ENCODE peak calls at places on chromosomes 2 and 18, in seven cellular contexts. One of them, this sample, is unnamed. For H3K9me3, the result is how much of the 10 kb centered on the place peaks cover.

GRCh38 chr2:73933194-73933593 is 6.5 kb downstream of the DGUOK start:
- DNase-seq in upper lobe of right lung: no peak
- DNase-seq in neural progenitor cell: no peak
- DNase-seq in cardiac muscle cell: no peak
- DNase-seq in GM23248: peak
- DNase-seq in A549: no peak
- DNase-seq in left ventricle myocardium inferior: no peak
- DNase-seq in this sample: no peak

GRCh38 chr2:179677746-179678505 is 183.5 kb downstream of the ZNF385B start:
- DNase-seq in left ventricle myocardium inferior: no peak
- DNase-seq in GM23248: no peak
- DNase-seq in neural progenitor cell: no peak
- DNase-seq in cardiac muscle cell: no peak
- DNase-seq in upper lobe of right lung: no peak
- DNase-seq in A549: no peak
- DNase-seq in this sample: no peak

GRCh38 chr2:109433926-109434325 is 179.8 kb downstream of the SEPTIN10 start:
- DNase-seq in A549: no peak
- DNase-seq in upper lobe of right lung: peak
- DNase-seq in left ventricle myocardium inferior: no peak
- DNase-seq in GM23248: no peak
- DNase-seq in cardiac muscle cell: no peak
- DNase-seq in neural progenitor cell: no peak
- DNase-seq in this sample: no peak

GRCh38 chr18:8389391-8390340 is 219.6 kb upstream of the RAB12 start:
- DNase-seq in cardiac muscle cell: peak
- DNase-seq in A549: peak
- DNase-seq in neural progenitor cell: peak
- DNase-seq in GM23248: peak
- DNase-seq in upper lobe of right lung: peak
- DNase-seq in left ventricle myocardium inferior: peak
- DNase-seq in this sample: peak

GRCh38 chr2:26185954-26186353 is 13.1 kb downstream of the GAREM2 start:
- DNase-seq in cardiac muscle cell: no peak
- DNase-seq in GM23248: no peak
- DNase-seq in neural progenitor cell: no peak
- DNase-seq in upper lobe of right lung: no peak
- DNase-seq in A549: no peak
- DNase-seq in left ventricle myocardium inferior: no peak
- DNase-seq in this sample: no peak

GRCh38 chr2:170475878-170476277 is 239.3 kb upstream of the SP5 start:
- DNase-seq in left ventricle myocardium inferior: no peak
- DNase-seq in cardiac muscle cell: no peak
- DNase-seq in GM23248: no peak
- DNase-seq in upper lobe of right lung: no peak
- DNase-seq in neural progenitor cell: no peak
- DNase-seq in A549: no peak
- DNase-seq in this sample: no peak

GRCh38 chr2:42127425-42128424 is 41.4 kb upstream of the EML4 start:
- DNase-seq in neural progenitor cell: no peak
- DNase-seq in upper lobe of right lung: no peak
- DNase-seq in A549: no peak
- DNase-seq in GM23248: no peak
- DNase-seq in left ventricle myocardium inferior: no peak
- DNase-seq in cardiac muscle cell: no peak
- DNase-seq in this sample: no peak

GRCh38 chr2:133919285-133919684 is 334.6 kb upstream of the MGAT5 start:
- DNase-seq in A549: no peak
- DNase-seq in GM23248: no peak
- DNase-seq in cardiac muscle cell: no peak
- DNase-seq in neural progenitor cell: no peak
- DNase-seq in left ventricle myocardium inferior: no peak
- DNase-seq in upper lobe of right lung: no peak
- DNase-seq in this sample: peak

GRCh38 chr2:157355618-157356017 is 30.0 kb upstream of the ERMN start:
- DNase-seq in GM23248: peak
- DNase-seq in A549: no peak
- DNase-seq in upper lobe of right lung: no peak
- DNase-seq in left ventricle myocardium inferior: no peak
- DNase-seq in cardiac muscle cell: no peak
- DNase-seq in neural progenitor cell: no peak
- DNase-seq in this sample: no peak

DNA sequence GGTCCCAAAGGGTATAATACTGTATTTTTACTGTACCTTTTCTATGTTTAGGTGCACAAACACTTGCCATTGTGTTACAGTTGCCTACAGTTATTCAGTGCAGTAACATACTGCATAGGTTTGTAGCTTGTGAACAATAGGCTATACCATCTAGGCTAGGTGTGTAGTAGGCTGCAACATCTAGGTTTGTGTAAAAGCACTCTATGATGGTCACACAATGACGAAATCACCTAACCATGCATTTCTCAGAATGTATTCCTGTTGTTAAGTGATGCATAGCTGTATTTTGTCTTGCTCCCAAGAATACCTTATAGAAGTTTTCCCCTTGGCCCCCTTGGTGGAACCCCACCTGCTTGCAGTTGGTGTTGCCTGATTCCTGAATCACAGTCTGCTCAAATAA is 29.3 kb upstream of the AGFG1 start:
- DNase-seq in left ventricle myocardium inferior: no peak
- DNase-seq in neural progenitor cell: no peak
- DNase-seq in cardiac muscle cell: no peak
- DNase-seq in GM23248: no peak
- DNase-seq in upper lobe of right lung: no peak
- DNase-seq in A549: no peak
- DNase-seq in this sample: no peak
- H3K9me3 ChIP-seq in left ventricle myocardium inferior: under half
- H3K9me3 ChIP-seq in neural progenitor cell: under half
- H3K9me3 ChIP-seq in cardiac muscle cell: under half
- H3K9me3 ChIP-seq in GM23248: under half
- H3K9me3 ChIP-seq in upper lobe of right lung: under half
- H3K9me3 ChIP-seq in A549: under half
- H3K9me3 ChIP-seq in this sample: under half

GRCh38 chr2:29272311-29272710 is 157.1 kb downstream of the CLIP4 start:
- DNase-seq in neural progenitor cell: no peak
- DNase-seq in cardiac muscle cell: no peak
- DNase-seq in upper lobe of right lung: no peak
- DNase-seq in A549: no peak
- DNase-seq in left ventricle myocardium inferior: no peak
- DNase-seq in GM23248: no peak
- DNase-seq in this sample: no peak
- H3K4me3 ChIP-seq in neural progenitor cell: no peak
- H3K4me3 ChIP-seq in cardiac muscle cell: no peak
- H3K4me3 ChIP-seq in upper lobe of right lung: no peak
- H3K4me3 ChIP-seq in A549: no peak
- H3K4me3 ChIP-seq in left ventricle myocardium inferior: no peak
- H3K4me3 ChIP-seq in GM23248: no peak
- H3K4me3 ChIP-seq in this sample: no peak

DNA sequence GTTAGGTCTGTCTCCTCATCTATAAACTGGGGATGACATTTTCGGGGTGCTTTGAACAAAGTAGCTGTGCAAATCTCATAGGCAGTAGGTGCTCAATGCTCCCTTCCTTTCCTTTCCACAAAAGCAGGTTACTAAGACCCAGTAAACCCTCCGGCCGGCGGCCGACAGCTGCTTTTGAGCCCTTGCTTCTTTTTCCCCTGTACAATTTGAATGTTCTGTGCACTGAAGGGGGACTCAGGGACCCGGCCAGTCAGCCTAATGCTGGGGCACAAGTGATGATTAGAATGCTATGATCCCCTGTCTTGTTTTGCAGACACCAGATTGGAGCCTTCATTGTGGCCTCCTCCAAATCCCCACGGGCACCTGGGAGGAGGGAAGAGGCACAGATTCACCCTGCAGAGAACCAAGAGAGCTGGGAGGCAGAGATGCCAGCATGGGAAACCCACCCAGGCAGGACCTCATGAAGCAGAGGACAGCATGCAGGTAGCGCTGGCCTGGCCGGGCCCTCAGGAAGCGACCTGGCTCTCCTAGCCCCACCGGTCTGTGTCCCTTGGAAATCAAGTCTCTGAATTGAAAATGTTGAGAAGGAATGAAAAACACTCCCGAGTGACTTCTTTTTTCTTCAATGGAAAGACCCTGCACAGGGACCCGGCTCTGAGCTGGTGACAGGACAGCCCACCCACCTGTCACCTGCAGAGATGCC is 128.6 kb upstream of the HDAC4 start:
- DNase-seq in upper lobe of right lung: no peak
- DNase-seq in cardiac muscle cell: no peak
- DNase-seq in A549: no peak
- DNase-seq in left ventricle myocardium inferior: no peak
- DNase-seq in GM23248: no peak
- DNase-seq in neural progenitor cell: no peak
- DNase-seq in this sample: no peak
- H3K9me3 ChIP-seq in upper lobe of right lung: under half
- H3K9me3 ChIP-seq in cardiac muscle cell: under half
- H3K9me3 ChIP-seq in A549: under half
- H3K9me3 ChIP-seq in left ventricle myocardium inferior: under half
- H3K9me3 ChIP-seq in GM23248: under half
- H3K9me3 ChIP-seq in neural progenitor cell: under half
- H3K9me3 ChIP-seq in this sample: under half

DNA sequence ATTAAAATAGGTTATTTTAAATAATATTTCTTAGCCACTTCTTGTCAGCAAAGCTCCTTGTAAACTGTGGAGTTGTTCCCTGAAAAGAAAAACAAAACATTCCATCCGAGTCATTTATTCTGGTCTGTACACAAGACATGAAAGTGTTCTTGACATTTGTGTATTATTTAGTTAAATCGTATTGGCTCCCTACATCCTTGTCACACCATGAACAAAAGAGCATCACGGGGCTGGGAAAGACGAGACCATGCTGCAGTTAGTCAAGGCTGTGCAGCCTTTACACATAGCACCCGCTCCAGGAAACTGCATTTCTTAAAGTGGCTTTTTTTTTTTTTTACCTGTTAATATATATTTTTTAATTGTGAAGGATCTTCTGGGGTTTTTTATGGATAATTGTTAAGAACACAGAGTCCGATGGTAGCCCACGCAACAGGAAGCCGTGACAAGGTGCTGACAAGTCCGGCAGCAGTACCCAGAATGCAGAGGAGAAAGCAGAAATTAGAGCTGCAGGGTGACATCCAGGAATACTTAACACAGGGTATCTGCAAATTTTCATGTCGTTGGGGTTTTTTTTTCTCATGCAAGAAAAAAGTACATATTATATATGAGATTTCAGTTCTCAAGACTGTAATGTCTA is 588.4 kb downstream of the ARHGAP15 start:
- DNase-seq in A549: no peak
- DNase-seq in cardiac muscle cell: no peak
- DNase-seq in neural progenitor cell: no peak
- DNase-seq in upper lobe of right lung: no peak
- DNase-seq in left ventricle myocardium inferior: no peak
- DNase-seq in GM23248: peak
- DNase-seq in this sample: no peak
- H3K4me3 ChIP-seq in A549: no peak
- H3K4me3 ChIP-seq in cardiac muscle cell: no peak
- H3K4me3 ChIP-seq in neural progenitor cell: no peak
- H3K4me3 ChIP-seq in upper lobe of right lung: peak
- H3K4me3 ChIP-seq in left ventricle myocardium inferior: peak
- H3K4me3 ChIP-seq in GM23248: peak
- H3K4me3 ChIP-seq in this sample: no peak

DNA sequence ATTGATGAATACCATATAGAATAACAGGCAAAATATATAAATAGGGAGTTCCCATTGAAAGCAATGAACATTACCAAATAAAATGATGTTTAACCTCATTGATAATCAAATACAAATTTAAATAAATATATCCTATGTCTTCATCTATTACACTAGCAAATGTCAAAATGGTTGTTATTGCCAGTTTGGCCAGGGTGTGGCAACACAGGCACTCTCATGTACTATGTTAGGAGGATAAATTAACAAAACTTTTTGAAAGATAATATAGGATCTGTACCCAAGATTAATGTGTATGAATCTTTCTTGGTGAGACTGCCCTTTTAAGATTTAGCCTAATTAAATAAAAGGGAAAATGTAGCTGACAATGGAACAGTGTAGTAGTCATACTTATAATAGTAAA is 659.3 kb downstream of the ERBB4 start:
- DNase-seq in neural progenitor cell: peak
- DNase-seq in GM23248: no peak
- DNase-seq in upper lobe of right lung: no peak
- DNase-seq in A549: no peak
- DNase-seq in cardiac muscle cell: no peak
- DNase-seq in left ventricle myocardium inferior: no peak
- DNase-seq in this sample: peak
- H3K9me3 ChIP-seq in neural progenitor cell: under half
- H3K9me3 ChIP-seq in GM23248: under half
- H3K9me3 ChIP-seq in upper lobe of right lung: under half
- H3K9me3 ChIP-seq in A549: under half
- H3K9me3 ChIP-seq in cardiac muscle cell: under half
- H3K9me3 ChIP-seq in left ventricle myocardium inferior: under half
- H3K9me3 ChIP-seq in this sample: under half

GRCh38 chr18:49022311-49023280 is 71.8 kb upstream of the SMAD7 start:
- DNase-seq in GM23248: no peak
- DNase-seq in upper lobe of right lung: peak
- DNase-seq in cardiac muscle cell: no peak
- DNase-seq in neural progenitor cell: no peak
- DNase-seq in left ventricle myocardium inferior: no peak
- DNase-seq in A549: no peak
- DNase-seq in this sample: no peak

GRCh38 chr18:49020621-49021021 is 69.9 kb upstream of the SMAD7 start:
- DNase-seq in left ventricle myocardium inferior: no peak
- DNase-seq in upper lobe of right lung: peak
- DNase-seq in GM23248: peak
- DNase-seq in A549: no peak
- DNase-seq in neural progenitor cell: no peak
- DNase-seq in cardiac muscle cell: no peak
- DNase-seq in this sample: no peak

GRCh38 chr18:49021076-49021432 is 70.3 kb upstream of the SMAD7 start:
- DNase-seq in left ventricle myocardium inferior: no peak
- DNase-seq in A549: no peak
- DNase-seq in cardiac muscle cell: no peak
- DNase-seq in upper lobe of right lung: peak
- DNase-seq in GM23248: no peak
- DNase-seq in neural progenitor cell: no peak
- DNase-seq in this sample: no peak

GRCh38 chr18:49020129-49020528 is 69.4 kb upstream of the SMAD7 start:
- DNase-seq in cardiac muscle cell: no peak
- DNase-seq in GM23248: no peak
- DNase-seq in A549: no peak
- DNase-seq in upper lobe of right lung: peak
- DNase-seq in left ventricle myocardium inferior: no peak
- DNase-seq in neural progenitor cell: no peak
- DNase-seq in this sample: no peak

GRCh38 chr18:49021433-49022129 is 70.8 kb upstream of the SMAD7 start:
- DNase-seq in neural progenitor cell: peak
- DNase-seq in GM23248: peak
- DNase-seq in cardiac muscle cell: peak
- DNase-seq in left ventricle myocardium inferior: peak
- DNase-seq in A549: no peak
- DNase-seq in upper lobe of right lung: peak
- DNase-seq in this sample: no peak
- H3K4me3 ChIP-seq in neural progenitor cell: no peak
- H3K4me3 ChIP-seq in GM23248: no peak
- H3K4me3 ChIP-seq in cardiac muscle cell: no peak
- H3K4me3 ChIP-seq in left ventricle myocardium inferior: no peak
- H3K4me3 ChIP-seq in A549: no peak
- H3K4me3 ChIP-seq in upper lobe of right lung: peak
- H3K4me3 ChIP-seq in this sample: no peak

DNA sequence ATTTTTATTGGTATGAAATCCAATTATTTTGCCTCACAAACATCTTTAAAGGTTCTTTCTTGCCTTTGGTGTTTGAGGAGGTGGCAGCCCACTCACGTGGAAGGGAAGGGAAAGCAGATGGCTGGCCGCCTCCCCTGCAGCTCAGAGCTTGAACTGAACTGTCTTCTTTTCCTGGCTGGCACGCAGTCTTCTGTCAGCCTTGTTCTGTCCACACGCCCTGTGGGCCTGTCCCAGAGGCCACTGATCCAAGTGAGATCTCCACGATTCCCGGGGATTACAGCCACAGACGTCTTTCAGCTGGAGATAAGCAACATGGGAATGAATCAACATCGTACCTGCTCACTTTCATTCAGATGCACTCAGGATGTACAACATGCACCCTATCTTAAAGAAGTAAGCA is 73.3 kb downstream of the TMEM18 start:
- DNase-seq in cardiac muscle cell: no peak
- DNase-seq in A549: peak
- DNase-seq in left ventricle myocardium inferior: no peak
- DNase-seq in neural progenitor cell: no peak
- DNase-seq in upper lobe of right lung: no peak
- DNase-seq in GM23248: no peak
- DNase-seq in this sample: no peak
- H3K9me3 ChIP-seq in cardiac muscle cell: under half
- H3K9me3 ChIP-seq in A549: under half
- H3K9me3 ChIP-seq in left ventricle myocardium inferior: under half
- H3K9me3 ChIP-seq in neural progenitor cell: under half
- H3K9me3 ChIP-seq in upper lobe of right lung: under half
- H3K9me3 ChIP-seq in GM23248: under half
- H3K9me3 ChIP-seq in this sample: under half

This sample was measured in MG63.